ENCODE peak calls at places on chromosomes 13 and 19, in six cellular contexts. B is IMR-90, L is ovary, K is left ventricle myocardium inferior, F is mammary epithelial cell, I is dorsolateral prefrontal cortex. R is an unnamed sample.

GRCh38 chr19:51784922-51785690 is 9.9 kb upstream of the FPR3 start:
- DNase-seq in K (peak), F (peak), B (no peak), L (no peak), I (no peak), R (peak)

GRCh38 chr19:532578-533484 is 1.3 kb downstream of the CDC34 start:
- DNase-seq in B (peak), L (peak), F (peak), K (peak), I (peak), R (peak)

GRCh38 chr13:88908896-88909535 is 1237.8 kb downstream of the SLITRK5 start:
- DNase-seq in L (no peak), I (no peak), B (no peak), K (no peak), F (peak), R (peak)

GRCh38 chr13:44224433-44225149 is 149.0 kb upstream of the SERP2 start:
- DNase-seq in I (no peak), F (no peak), K (no peak), L (no peak), B (no peak), R (no peak)

GRCh38 chr19:45368737-45369340 is 1.5 kb downstream of the ERCC2 start:
- DNase-seq in I (no peak), K (no peak), L (no peak), F (no peak), B (no peak), R (no peak)

GRCh38 chr13:75670496-75670895 is 34.4 kb downstream of the LMO7 start:
- DNase-seq in I (no peak), B (peak), K (no peak), F (no peak), L (no peak), R (no peak)

GRCh38 chr19:48673436-48674100 is 751 bp upstream of the NTN5 start:
- DNase-seq in F (no peak), B (no peak), I (no peak), K (no peak), L (no peak), R (no peak)

GRCh38 chr19:47315125-47315821 is 5.6 kb downstream of the C5AR1 start:
- DNase-seq in B (peak), K (peak), I (no peak), F (peak), L (no peak), R (no peak)

GRCh38 chr19:57656346-57656745 is 12.4 kb upstream of the ZSCAN4 start:
- DNase-seq in F (peak), K (no peak), L (no peak), I (no peak), B (no peak), R (no peak)

GRCh38 chr19:6611441-6611852 is 20.5 kb upstream of the CD70 start:
- DNase-seq in I (no peak), F (peak), B (no peak), L (no peak), K (no peak), R (no peak)

GRCh38 chr19:30090476-30090875 is 148.4 kb downstream of the URI1 start:
- DNase-seq in B (no peak), L (no peak), F (no peak), I (no peak), K (no peak), R (no peak)

GRCh38 chr13:106230450-106230849 is 305.0 kb downstream of the EFNB2 start:
- DNase-seq in I (no peak), L (no peak), F (peak), B (peak), K (no peak), R (no peak)

GRCh38 chr13:101308247-101309013 is 107.9 kb downstream of the NALCN start:
- DNase-seq in K (no peak), B (no peak), F (peak), L (no peak), I (no peak), R (no peak)

GRCh38 chr19:35757231-35757748 is 461 bp upstream of the HSPB6 start:
- DNase-seq in K (peak), L (peak), I (no peak), F (no peak), B (peak), R (peak)

GRCh38 chr19:32652893-32653625 is 21.9 kb downstream of the ANKRD27 start:
- DNase-seq in F (no peak), K (peak), I (peak), L (peak), B (peak), R (peak)

GRCh38 chr13:111620586-111620985 is 300.1 kb downstream of the TEX29 start:
- DNase-seq in K (no peak), B (no peak), I (peak), L (no peak), F (no peak), R (no peak)

GRCh38 chr13:110125613-110126272 is 181.2 kb downstream of the COL4A1 start:
- DNase-seq in F (no peak), I (no peak), B (no peak), L (no peak), K (no peak), R (no peak)
- H3K27ac ChIP-seq in F (peak), I (peak), B (peak), L (no peak), K (peak), R (peak)

DNA sequence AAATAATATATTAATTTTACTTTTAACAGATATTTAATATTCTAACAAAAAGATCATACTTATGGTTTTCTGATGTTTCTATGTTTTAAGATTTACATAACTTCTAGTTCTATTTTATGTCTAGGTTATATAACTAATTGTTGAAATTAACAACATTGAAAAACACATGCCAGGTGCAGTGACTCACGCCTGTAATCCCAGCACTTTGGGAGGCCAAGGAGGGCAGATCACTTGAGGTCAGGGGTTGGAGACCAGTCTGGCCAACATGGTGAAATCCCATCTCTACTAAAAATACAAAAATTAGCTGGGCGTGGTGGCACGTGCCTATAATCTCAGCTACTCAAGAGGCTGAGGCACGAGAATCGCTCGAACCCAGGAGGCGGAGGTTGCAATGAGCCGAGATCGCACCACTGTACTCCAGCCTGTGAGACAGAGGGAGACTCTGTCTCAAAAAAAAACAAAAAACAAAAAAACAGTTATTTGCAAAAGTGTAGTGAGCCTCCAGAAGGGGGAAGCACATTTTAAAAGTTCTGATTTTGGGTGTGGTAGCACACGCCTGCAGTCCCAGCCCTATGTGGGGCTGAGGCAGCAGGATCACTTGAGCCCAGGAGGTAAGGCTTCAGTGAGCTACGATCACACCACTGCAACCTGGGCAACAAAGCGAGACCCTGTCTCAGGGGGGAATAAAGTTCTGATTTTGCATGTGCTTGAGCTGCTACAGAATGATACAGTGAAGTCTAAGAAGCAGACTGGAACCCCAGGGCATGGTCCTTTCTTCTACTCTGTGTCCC is 18.6 kb downstream of the MIPEP start:
- DNase-seq in L (no peak), B (no peak), K (no peak), I (no peak), F (no peak), R (no peak)
- TF ChIP-seq CTCF in L (no peak), B (no peak), K (no peak), I (no peak), F (no peak), R (no peak)

GRCh38 chr13:112967666-112968379 is 1.2 kb upstream of the MCF2L start:
- DNase-seq in K (no peak), I (peak), L (no peak), F (peak), B (no peak), R (no peak)
- H3K4me3 ChIP-seq in K (peak), I (peak), L (no peak), F (no peak), B (no peak), R (peak)

DNA sequence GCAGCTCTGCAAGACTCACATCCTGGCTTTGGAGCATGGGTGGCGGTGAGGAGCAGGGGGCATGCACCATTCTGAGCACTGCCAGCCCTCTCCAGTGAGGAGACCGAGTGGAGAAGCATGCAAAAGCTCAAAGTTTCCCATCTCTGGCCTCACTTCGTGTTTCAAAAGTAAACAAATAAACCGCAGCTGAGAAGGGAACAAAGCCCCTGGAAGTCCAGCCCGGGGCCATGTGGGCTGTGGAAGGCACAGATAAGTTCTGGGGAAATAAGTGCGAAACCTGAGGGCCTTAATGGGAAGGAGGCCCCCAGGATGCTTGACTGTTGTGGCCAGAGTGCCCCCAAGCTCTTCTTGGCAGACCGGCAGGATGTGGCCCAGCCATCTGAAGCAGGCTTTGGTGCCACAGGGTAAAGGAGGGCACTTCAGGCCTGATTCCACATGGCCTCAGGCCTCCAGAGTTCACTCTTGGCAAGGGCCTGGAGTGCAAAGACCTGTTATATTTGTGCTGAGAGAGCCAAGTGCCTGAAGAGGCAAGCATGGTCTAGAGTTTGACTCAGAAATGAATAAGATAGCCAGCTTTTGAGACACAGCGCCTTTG is 1.2 kb downstream of the MEDAG start:
- DNase-seq in L (peak), B (peak), F (no peak), I (no peak), K (no peak), R (peak)
- H3K27ac ChIP-seq in L (peak), B (no peak), F (no peak), I (peak), K (peak), R (no peak)

GRCh38 chr13:27182054-27182453 is 10.4 kb upstream of the USP12 start:
- DNase-seq in L (no peak), B (no peak), I (no peak), F (no peak), K (no peak), R (no peak)

GRCh38 chr13:27174766-27175455 is 3.3 kb upstream of the USP12 start:
- DNase-seq in I (no peak), K (no peak), B (peak), L (no peak), F (no peak), R (peak)

GRCh38 chr13:27176772-27177171 is 5.2 kb upstream of the USP12 start:
- DNase-seq in I (no peak), K (no peak), L (no peak), B (no peak), F (no peak), R (no peak)

GRCh38 chr13:27182844-27183497 is 11.4 kb upstream of the USP12 start:
- DNase-seq in L (no peak), F (peak), I (no peak), K (peak), B (peak), R (peak)

DNA sequence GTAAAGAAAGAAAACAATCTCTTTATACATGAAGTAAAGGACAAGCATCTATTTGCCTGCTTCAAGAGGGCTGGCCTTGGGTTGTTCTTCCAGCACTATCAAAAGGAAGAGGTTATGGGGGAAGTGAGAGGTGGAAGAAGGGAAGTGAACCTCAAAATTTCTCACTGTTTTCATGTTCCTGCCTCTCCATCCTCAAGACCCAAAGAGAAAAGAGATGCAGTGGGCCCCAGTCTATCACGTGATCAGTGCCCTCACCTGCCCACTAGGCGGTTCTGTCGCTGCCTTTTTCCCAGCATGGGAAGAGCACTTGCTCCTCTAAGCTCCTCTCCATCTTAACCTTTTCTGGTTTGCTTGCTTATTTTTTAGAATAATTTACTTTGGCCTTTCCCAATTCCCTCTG is 6.2 kb upstream of the USP12 start:
- DNase-seq in K (no peak), B (no peak), L (no peak), I (no peak), F (no peak), R (no peak)
- TF ChIP-seq CTCF in K (no peak), B (no peak), L (no peak), I (no peak), F (peak), R (no peak)

DNA sequence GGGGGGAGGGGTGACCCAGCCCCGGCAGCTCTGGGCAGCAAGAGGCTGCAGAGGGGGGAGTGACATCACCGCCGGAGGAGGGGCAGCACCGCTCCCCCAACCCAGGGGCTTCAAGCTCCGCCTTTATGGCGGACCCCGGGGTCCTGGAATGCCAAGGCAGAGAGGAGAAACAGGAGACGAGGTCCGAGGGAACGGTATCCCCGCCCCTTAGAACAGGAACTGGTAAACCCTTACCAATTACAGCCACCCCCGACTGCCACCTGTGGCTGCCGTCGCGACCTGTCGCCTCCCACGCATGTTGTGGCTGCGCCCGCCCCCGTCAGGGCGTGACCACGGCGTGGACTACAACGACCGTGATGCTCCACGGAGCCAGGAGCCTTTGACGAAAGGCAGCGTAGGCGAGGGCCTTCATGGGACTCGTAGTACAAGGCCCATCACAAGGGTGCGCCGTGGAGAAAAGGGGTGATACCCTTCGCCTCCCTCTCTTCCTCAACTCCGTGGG is 4.1 kb upstream of the KCNC3 start:
- DNase-seq in L (peak), B (peak), I (peak), K (peak), F (peak), R (peak)
- H3K4me3 ChIP-seq in L (peak), B (peak), I (peak), K (peak), F (peak), R (peak)

GRCh38 chr13:40981949-40982348 is 37.2 kb downstream of the ELF1 start:
- DNase-seq in K (no peak), L (no peak), B (no peak), F (no peak), I (no peak), R (no peak)

GRCh38 chr13:40982772-40983171 is 36.3 kb downstream of the ELF1 start:
- DNase-seq in F (peak), B (peak), I (no peak), L (no peak), K (no peak), R (peak)

GRCh38 chr13:40980466-40980865 is 38.6 kb downstream of the ELF1 start:
- DNase-seq in I (no peak), K (no peak), L (no peak), F (no peak), B (no peak), R (no peak)

GRCh38 chr13:40981361-40981760 is 37.8 kb downstream of the ELF1 start:
- DNase-seq in L (no peak), F (no peak), K (no peak), I (no peak), B (no peak), R (peak)

GRCh38 chr13:40979232-40979631 is 39.9 kb downstream of the ELF1 start:
- DNase-seq in K (no peak), F (no peak), I (no peak), L (no peak), B (no peak), R (no peak)
- H3K27ac ChIP-seq in K (no peak), F (no peak), I (no peak), L (no peak), B (no peak), R (no peak)

DNA sequence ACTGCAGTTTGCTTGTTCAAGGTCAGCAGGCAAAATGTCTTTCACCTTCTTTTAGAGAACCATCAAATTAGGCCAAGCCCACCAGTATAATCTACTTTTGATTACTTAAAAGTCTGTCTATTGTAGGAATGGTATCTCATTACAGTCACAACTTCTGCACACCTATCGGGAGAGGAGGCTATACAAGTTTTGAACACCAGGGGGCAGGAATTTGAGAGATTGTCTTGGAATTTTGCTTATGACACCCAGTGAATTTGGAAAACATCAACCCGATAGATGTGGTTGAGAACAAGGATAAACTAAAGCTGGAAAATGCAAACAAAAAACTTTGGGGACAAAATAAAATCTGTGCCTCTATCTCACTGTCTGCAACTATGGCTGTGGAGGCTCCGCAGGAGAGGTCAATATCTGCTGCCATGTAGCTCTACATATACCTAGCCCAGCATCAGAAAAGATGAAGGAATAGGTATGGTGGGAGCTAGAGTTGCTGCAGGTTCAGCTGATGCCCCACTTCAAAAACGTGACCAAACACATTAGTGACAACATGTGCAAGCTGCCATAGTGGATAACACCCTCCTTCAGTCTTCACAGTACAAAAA is 1299.2 kb upstream of the SPRY2 start:
- DNase-seq in L (no peak), F (peak), I (no peak), K (no peak), B (no peak), R (no peak)
- TF ChIP-seq CTCF in L (no peak), F (peak), I (no peak), K (no peak), B (no peak), R (no peak)